ENCODE peak calls at places on chromosomes 6 and 20, in nine cellular contexts. M is lower leg skin, K is epithelial cell of esophagus, H is HFFc6, R is WTC11, U is fibroblast of the aortic adventitia, I is colonic mucosa, G is progenitor cell of endocrine pancreas, F is BJ. P is an unnamed sample.

GRCh38 chr20:51339721-51340450 is 202.6 kb downstream of the NFATC2 start:
- DNase-seq in M (no peak), K (no peak), H (no peak), R (no peak), U (no peak), I (no peak), G (no peak), F (no peak), P (no peak)

GRCh38 chr6:147566244-147566898 is 57.9 kb downstream of the SAMD5 start:
- DNase-seq in M (no peak), K (no peak), H (no peak), R (no peak), U (no peak), I (no peak), G (no peak), F (no peak), P (no peak)

GRCh38 chr20:11769825-11770224 is 147.9 kb upstream of the BTBD3 start:
- DNase-seq in M (no peak), K (peak), H (no peak), R (no peak), U (no peak), I (no peak), G (no peak), F (no peak), P (no peak)

GRCh38 chr6:74000582-74000981 is 304.6 kb downstream of the CD109 start:
- DNase-seq in M (peak), K (peak), H (no peak), R (no peak), U (no peak), I (no peak), G (no peak), F (no peak), P (no peak)

GRCh38 chr6:136657629-136658028 is 107.4 kb upstream of the MAP7 start:
- DNase-seq in M (no peak), K (peak), H (peak), R (no peak), U (no peak), I (peak), G (no peak), F (no peak), P (no peak)

GRCh38 chr6:1958257-1958656 is 287.1 kb downstream of the GMDS start:
- DNase-seq in M (no peak), K (peak), H (no peak), R (no peak), U (no peak), I (no peak), G (no peak), F (no peak), P (no peak)

GRCh38 chr6:158032354-158032733 is 50.7 kb downstream of the SYNJ2 start:
- DNase-seq in M (no peak), K (no peak), H (no peak), R (no peak), U (no peak), I (no peak), G (no peak), F (no peak), P (no peak)

GRCh38 chr6:163415176-163415619 is 680 bp downstream of the QKI start:
- DNase-seq in M (no peak), K (no peak), H (no peak), R (no peak), U (no peak), I (no peak), G (no peak), F (no peak), P (peak)

GRCh38 chr6:166671434-166672061 is 44.5 kb upstream of the RPS6KA2 start:
- DNase-seq in M (no peak), K (no peak), H (no peak), R (no peak), U (peak), I (no peak), G (no peak), F (no peak), P (no peak)

GRCh38 chr6:158042245-158042798 is 60.7 kb downstream of the SYNJ2 start:
- DNase-seq in M (peak), K (peak), H (peak), R (no peak), U (peak), I (no peak), G (no peak), F (no peak), P (peak)

GRCh38 chr6:126075335-126076071 is 89.2 kb downstream of the TRMT11 start:
- DNase-seq in M (no peak), K (no peak), H (no peak), R (no peak), U (no peak), I (no peak), G (no peak), F (no peak), P (no peak)

GRCh38 chr20:63095718-63096654 is 89.2 kb upstream of the BHLHE23 start:
- DNase-seq in M (no peak), K (no peak), H (no peak), R (peak), U (no peak), I (no peak), G (no peak), F (no peak), P (peak)

GRCh38 chr20:19943021-19943659 is 74.0 kb upstream of the NAA20 start:
- DNase-seq in M (peak), K (no peak), H (no peak), R (no peak), U (no peak), I (no peak), G (no peak), F (no peak), P (no peak)

GRCh38 chr6:82348130-82348529 is 15.5 kb upstream of the TPBG start:
- DNase-seq in M (no peak), K (no peak), H (no peak), R (no peak), U (no peak), I (no peak), G (no peak), F (no peak), P (no peak)

GRCh38 chr6:158226655-158227512 is 58.7 kb downstream of the GTF2H5 start:
- DNase-seq in M (no peak), K (no peak), H (no peak), R (no peak), U (no peak), I (peak), G (no peak), F (no peak), P (no peak)

GRCh38 chr6:163414367-163415175 is at the start of gene QKI:
- DNase-seq in M (peak), K (peak), H (peak), R (peak), U (peak), I (peak), G (peak), F (no peak), P (peak)

GRCh38 chr6:125230674-125231073 is 71.1 kb downstream of the HDDC2 start:
- DNase-seq in M (no peak), K (no peak), H (no peak), R (no peak), U (peak), I (no peak), G (no peak), F (no peak), P (no peak)

GRCh38 chr20:56187791-56188190 is 60.7 kb upstream of the MC3R start:
- DNase-seq in M (no peak), K (peak), H (no peak), R (no peak), U (no peak), I (no peak), G (no peak), F (no peak), P (no peak)

GRCh38 chr20:25230177-25230831 is 17.6 kb upstream of the PYGB start:
- DNase-seq in M (no peak), K (no peak), H (no peak), R (no peak), U (peak), I (no peak), G (no peak), F (no peak), P (no peak)

GRCh38 chr20:12967932-12968331 is 40.8 kb upstream of the SPTLC3 start:
- DNase-seq in M (no peak), K (no peak), H (no peak), R (no peak), U (no peak), I (no peak), G (no peak), F (no peak), P (no peak)

GRCh38 chr20:59807909-59808728 is 125.3 kb downstream of the SYCP2 start:
- DNase-seq in M (peak), K (no peak), H (no peak), R (no peak), U (no peak), I (peak), G (no peak), F (no peak), P (peak)

GRCh38 chr20:16573011-16573965 is at the start of gene KIF16B:
- DNase-seq in M (peak), K (peak), H (no peak), R (peak), U (peak), I (peak), G (peak), F (peak), P (peak)

GRCh38 chr6:89412071-89413005 is at the start of gene RRAGD:
- DNase-seq in M (peak), K (peak), H (no peak), R (peak), U (no peak), I (peak), G (peak), F (no peak), P (peak)

GRCh38 chr20:52230406-52230805 is 38.8 kb upstream of the ZFP64 start:
- DNase-seq in M (no peak), K (no peak), H (no peak), R (no peak), U (no peak), I (peak), G (no peak), F (no peak), P (no peak)

GRCh38 chr6:105835373-105835772 is 250.8 kb upstream of the PRDM1 start:
- DNase-seq in M (no peak), K (peak), H (peak), R (peak), U (peak), I (no peak), G (peak), F (no peak), P (no peak)
- TF ChIP-seq CTCF in M (no peak), K (peak), H (peak), R (peak), U (peak), I (no peak), G (peak), F (peak), P (peak)

GRCh38 chr6:42396720-42397119 is 55.0 kb downstream of the TRERF1 start:
- DNase-seq in M (no peak), K (no peak), H (no peak), R (peak), U (no peak), I (no peak), G (no peak), F (no peak), P (no peak)
- TF ChIP-seq CTCF in M (no peak), K (no peak), H (peak), R (no peak), U (peak), I (no peak), G (no peak), F (no peak), P (no peak)

DNA sequence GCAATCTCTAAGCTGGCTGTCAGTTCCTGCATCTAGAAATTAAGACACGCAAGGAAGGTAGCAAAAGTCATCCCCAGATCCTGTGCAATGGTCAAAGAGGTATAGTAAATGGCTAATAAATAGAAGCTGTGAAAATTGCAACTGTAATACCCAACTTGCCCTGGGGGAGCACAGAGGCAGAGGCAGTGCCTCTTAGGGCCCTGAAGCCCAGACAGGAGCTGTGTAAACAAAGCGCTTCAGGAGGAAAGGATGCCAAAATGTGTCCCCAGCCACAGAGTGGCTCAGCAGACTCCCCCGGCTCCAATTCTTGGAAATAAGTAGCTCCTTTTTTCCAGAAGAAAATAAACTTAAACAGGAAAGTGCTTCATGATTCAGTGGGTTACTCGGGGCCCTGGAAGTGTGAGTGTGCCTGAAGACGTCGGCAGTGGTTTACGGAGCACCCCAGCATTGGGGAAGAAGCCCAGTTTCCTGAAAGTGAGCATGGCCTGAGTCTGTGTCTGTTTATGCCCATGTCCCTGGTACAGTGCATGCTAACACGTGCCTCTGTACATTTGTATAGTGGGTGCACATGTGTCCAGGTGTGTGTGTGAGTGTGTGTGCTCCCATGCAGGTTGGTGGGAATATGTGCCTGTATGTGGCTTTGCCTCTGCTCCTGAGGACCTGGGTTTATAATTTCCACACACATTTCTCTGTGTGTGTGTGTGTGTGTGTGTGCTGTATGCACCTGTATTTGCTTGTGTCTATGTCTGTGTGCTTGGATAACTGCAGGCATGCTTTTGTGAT is 246.7 kb downstream of the MAFB start:
- DNase-seq in M (no peak), K (no peak), H (no peak), R (peak), U (peak), I (no peak), G (no peak), F (no peak), P (no peak)
- TF ChIP-seq CTCF in M (no peak), K (peak), H (no peak), R (peak), U (peak), I (no peak), G (peak), F (no peak), P (no peak)

GRCh38 chr6:104003803-104004516 is 855.8 kb downstream of the HACE1 start:
- DNase-seq in M (no peak), K (no peak), H (no peak), R (no peak), U (no peak), I (no peak), G (no peak), F (no peak), P (no peak)
- TF ChIP-seq CTCF in M (no peak), K (no peak), H (no peak), R (no peak), U (no peak), I (no peak), G (no peak), F (no peak), P (no peak)

DNA sequence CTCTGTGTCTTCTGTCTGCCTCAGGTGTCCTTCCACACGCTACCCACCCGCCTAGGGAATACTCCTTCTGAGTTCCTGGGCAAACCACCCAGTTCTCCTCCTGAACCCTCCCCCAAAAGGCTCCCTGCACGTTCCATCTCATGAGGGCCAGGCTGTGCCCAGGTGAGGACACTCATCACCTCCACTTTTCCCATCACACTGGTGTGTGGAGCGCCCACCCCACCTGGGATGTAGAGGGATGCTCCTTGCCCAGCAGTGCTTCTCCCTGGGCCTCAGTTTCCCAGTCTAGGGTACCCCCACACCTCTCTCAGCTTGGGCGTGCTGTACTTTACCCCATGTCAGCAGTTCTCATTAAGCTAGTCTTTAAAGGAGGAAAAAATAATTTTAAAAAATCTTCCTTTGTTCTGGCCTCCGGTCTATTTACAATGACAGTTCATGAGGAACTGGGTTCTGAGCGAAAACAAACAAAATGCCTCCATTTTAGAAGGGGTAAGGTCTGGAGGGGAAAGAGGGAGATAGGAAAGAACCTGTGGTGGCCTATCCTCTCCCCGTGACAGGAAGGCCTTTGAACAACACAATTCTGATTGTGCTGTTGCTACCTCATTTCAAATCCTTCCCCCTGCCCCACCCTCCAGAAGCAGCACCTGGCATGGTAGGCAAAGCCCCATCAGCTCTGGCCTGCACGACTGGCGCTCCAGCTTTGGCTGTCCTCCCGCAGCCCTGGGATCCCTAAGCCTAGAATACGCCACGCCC is 1.7 kb upstream of the C20orf203 start:
- DNase-seq in M (no peak), K (no peak), H (no peak), R (no peak), U (no peak), I (no peak), G (no peak), F (no peak), P (no peak)
- TF ChIP-seq CTCF in M (no peak), K (no peak), H (no peak), R (no peak), U (no peak), I (no peak), G (no peak), F (no peak), P (no peak)

DNA sequence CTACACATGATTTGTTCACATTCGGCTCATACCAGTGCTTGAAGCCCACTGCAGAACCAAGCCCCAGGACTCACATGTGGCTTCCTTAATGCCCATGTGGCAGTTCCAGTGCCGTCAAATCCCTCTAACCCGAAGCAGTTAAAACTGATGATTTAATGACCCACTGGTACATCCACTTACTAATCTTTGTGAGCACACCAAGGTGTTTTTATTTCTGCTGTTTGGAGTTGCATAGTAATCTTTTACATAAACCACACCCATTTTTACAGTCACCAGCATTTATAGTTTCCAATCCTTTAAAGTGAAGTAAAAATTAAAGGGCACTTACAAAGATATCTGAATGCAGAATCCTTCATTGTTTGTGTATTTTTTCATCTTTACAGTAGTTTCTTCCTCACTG is 232.0 kb downstream of the ANKRD60 start:
- DNase-seq in M (no peak), K (no peak), H (no peak), R (no peak), U (no peak), I (no peak), G (no peak), F (no peak), P (no peak)
- TF ChIP-seq CTCF in M (no peak), K (no peak), H (no peak), R (no peak), U (no peak), I (no peak), G (no peak), F (no peak), P (no peak)

P was measured in uterus.